ENCODE peak calls at places on chromosomes 5 and 9, in seven cellular contexts. B, E, R, D, L, X and I are unnamed samples.

GRCh38 chr5:146965781-146966659 is 87.5 kb upstream of the PPP2R2B start:
- DNase-seq in X (peak), E (peak), L (peak), D (peak), R (peak), B (peak), I (peak)

GRCh38 chr5:94423411-94423810 is 195.0 kb downstream of the KIAA0825 start:
- DNase-seq in E (no peak), D (no peak), R (no peak), B (no peak), X (no peak), L (no peak), I (no peak)

GRCh38 chr9:115672477-115673316 is 480.9 kb upstream of the PAPPA start:
- DNase-seq in E (no peak), B (no peak), L (no peak), R (no peak), D (no peak), X (no peak), I (no peak)

GRCh38 chr5:6837519-6838110 is 124.4 kb downstream of the TENT4A start:
- DNase-seq in X (peak), L (no peak), B (peak), E (no peak), R (peak), D (no peak), I (peak)

GRCh38 chr5:87327998-87328397 is 60.3 kb downstream of the RASA1 start:
- DNase-seq in R (no peak), D (no peak), E (no peak), L (no peak), X (no peak), B (no peak), I (no peak)

GRCh38 chr5:157444224-157444623 is 15.8 kb upstream of the NIPAL4 start:
- DNase-seq in E (no peak), L (no peak), B (no peak), R (no peak), D (no peak), X (no peak), I (no peak)

GRCh38 chr5:40746703-40747102 is 9.1 kb downstream of the TTC33 start:
- DNase-seq in E (no peak), B (no peak), R (no peak), D (no peak), X (no peak), L (no peak), I (no peak)

GRCh38 chr5:75277463-75277862 is 40.8 kb upstream of the ANKRD31 start:
- DNase-seq in B (no peak), E (no peak), X (no peak), R (no peak), D (no peak), L (no peak), I (no peak)

GRCh38 chr9:36946653-36947052 is 87.4 kb downstream of the PAX5 start:
- DNase-seq in L (no peak), D (no peak), X (no peak), E (no peak), B (no peak), R (no peak), I (no peak)

GRCh38 chr9:120382453-120382852 is 197.5 kb downstream of the CDK5RAP2 start:
- DNase-seq in D (no peak), R (no peak), E (no peak), X (peak), B (no peak), L (no peak), I (no peak)

GRCh38 chr5:163759000-163759730 is 253.7 kb downstream of the MAT2B start:
- DNase-seq in X (no peak), E (no peak), B (no peak), D (no peak), L (no peak), R (no peak), I (no peak)

GRCh38 chr9:82535432-82535998 is 527.4 kb downstream of the RASEF start:
- DNase-seq in D (no peak), R (no peak), B (no peak), L (no peak), X (no peak), E (no peak), I (no peak)

GRCh38 chr9:82531795-82532194 is 531.1 kb downstream of the RASEF start:
- DNase-seq in B (no peak), R (no peak), D (no peak), X (no peak), L (no peak), E (no peak), I (no peak)

GRCh38 chr9:82526629-82527028 is 536.3 kb downstream of the RASEF start:
- DNase-seq in L (no peak), D (no peak), E (no peak), B (no peak), R (no peak), X (no peak), I (no peak)

DNA sequence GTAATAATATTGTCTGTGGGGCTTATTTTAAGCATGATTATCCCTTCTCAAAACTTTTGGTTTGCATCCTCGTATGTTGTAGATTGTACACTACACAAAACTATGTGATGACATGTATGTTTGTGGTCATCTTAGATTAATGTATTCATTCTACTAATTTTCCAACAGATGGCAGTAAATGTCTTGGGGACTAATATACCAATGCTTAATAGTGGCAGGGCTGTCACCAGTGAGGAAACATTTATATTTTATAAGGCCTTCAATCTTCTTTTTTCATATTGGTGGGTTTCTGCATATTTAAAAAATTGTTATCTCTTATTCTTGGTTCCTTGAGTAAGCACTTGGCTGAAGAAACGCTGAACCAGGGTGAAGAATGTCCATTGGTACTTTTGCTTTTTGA is 530.4 kb downstream of the RASEF start:
- DNase-seq in R (no peak), E (no peak), D (no peak), L (no peak), X (no peak), B (no peak), I (no peak)
- TF ChIP-seq CTCF in R (peak), E (no peak), D (peak), L (peak), X (no peak), B (no peak), I (peak)

GRCh38 chr9:98241357-98242104 is 13.9 kb downstream of the TBC1D2 start:
- DNase-seq in D (no peak), E (no peak), R (no peak), L (no peak), B (no peak), X (no peak), I (no peak)
- TF ChIP-seq CTCF in D (no peak), E (no peak), R (peak), L (peak), B (no peak), X (no peak), I (no peak)

GRCh38 chr5:151923865-151924264 is 786 bp downstream of the GLRA1 start:
- DNase-seq in R (peak), X (no peak), E (no peak), L (no peak), D (no peak), B (no peak), I (no peak)
- TF ChIP-seq CTCF in R (peak), X (no peak), E (no peak), L (peak), D (no peak), B (no peak), I (peak)

DNA sequence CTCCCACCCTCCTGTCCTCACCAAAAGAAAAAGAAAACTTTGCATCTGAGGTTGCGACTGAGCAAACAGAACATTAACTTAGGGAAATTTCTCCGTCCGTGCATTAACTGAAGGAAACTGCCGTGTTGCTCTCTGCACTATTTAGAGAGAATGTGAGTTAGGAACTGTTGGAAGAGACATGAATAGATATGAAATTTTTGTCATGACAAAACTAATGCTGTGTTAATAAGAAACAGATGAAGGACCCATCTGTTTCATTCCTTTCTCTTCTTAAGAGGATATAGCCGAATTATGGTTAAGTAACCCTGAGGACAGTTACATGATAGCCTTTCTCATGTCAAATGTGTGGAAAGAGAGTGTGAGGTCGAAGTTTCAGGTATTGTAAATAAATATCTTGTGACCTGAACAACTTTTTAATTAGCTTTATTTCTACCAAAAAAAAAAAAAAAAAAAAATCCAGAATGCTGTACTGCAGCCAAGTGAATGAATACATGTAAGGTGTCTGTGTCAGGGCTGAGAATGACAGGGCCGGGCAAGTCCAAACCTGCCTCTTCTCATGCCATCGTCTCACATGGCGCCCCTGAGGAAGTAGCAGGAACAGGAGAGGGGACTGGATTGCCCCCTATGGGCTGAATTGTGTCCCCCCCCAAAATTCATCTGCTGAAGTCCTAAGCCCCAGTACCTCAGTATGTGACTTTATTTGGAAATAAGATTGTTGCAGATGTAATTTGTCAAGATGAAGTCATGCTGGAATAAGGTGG is 35.6 kb upstream of the ANKRD33B start:
- DNase-seq in X (no peak), L (no peak), R (no peak), B (peak), E (no peak), D (no peak), I (no peak)
- TF ChIP-seq CTCF in X (no peak), L (peak), R (no peak), B (no peak), E (no peak), D (no peak), I (no peak)

GRCh38 chr5:9337908-9338307 is 208.0 kb downstream of the SEMA5A start:
- DNase-seq in L (no peak), E (no peak), X (no peak), D (no peak), R (no peak), B (no peak), I (no peak)

GRCh38 chr5:9335754-9336495 is 209.9 kb downstream of the SEMA5A start:
- DNase-seq in B (no peak), R (no peak), D (no peak), E (no peak), L (no peak), X (no peak), I (no peak)

GRCh38 chr5:9340095-9340494 is 205.8 kb downstream of the SEMA5A start:
- DNase-seq in E (no peak), D (no peak), X (no peak), B (no peak), R (no peak), L (no peak), I (no peak)

GRCh38 chr5:9339206-9339818 is 206.6 kb downstream of the SEMA5A start:
- DNase-seq in R (no peak), L (no peak), D (no peak), X (no peak), E (no peak), B (peak), I (no peak)

GRCh38 chr5:9338796-9339195 is 207.1 kb downstream of the SEMA5A start:
- DNase-seq in E (no peak), L (no peak), D (no peak), R (no peak), B (no peak), X (no peak), I (no peak)
- TF ChIP-seq CTCF in E (no peak), L (no peak), D (no peak), R (no peak), B (no peak), X (no peak), I (no peak)

DNA sequence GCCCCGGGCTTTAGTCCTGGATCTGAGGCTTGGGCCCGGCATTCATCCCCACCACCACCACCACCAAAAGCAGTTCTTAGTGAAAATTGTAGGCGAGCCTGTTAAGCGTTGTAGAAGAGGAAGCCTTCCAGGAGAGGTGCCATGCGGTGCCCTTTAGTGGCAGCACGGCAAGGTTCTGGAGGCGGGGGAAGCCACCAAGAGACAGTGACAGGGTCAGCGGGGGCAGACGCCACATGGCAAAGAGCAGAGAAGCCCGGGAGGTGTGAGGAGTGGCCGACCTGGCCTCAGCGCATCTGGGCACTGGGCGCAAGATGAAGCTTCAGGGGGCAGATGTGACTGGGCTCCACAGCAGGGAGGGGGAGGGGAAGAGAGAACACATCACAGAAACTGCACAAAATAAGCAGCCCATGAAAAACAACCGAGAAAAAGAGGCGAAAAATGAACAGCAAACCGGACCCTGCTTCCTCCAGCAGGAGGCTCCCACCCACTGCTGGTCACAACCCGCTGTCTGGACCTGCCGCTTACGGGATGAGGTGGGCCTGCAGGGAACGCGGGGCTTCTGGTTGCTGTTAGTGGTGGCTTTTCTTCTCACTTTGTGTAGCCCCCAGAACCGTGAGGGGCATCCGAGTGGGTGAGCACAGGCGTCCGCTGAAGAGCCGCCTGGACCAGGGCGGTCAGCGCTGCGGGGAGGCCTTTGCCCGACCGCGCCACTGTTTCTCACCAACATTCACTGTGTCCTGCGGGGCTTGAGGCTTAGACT is 4.3 kb downstream of the LRRC14B start:
- DNase-seq in L (no peak), R (peak), B (no peak), X (no peak), E (no peak), D (no peak), I (no peak)
- TF ChIP-seq CTCF in L (no peak), R (no peak), B (no peak), X (no peak), E (no peak), D (no peak), I (no peak)